ENCODE peak calls at places on chromosomes 6 and 20, in ten cellular contexts. S is HFF-Myc; C is stimulated activated CD4-positive, alpha-beta T cell treated with anti-CD3 and anti-CD28 coated beads, Interleukin-15, amount 100 ng/mL, for 1 hour; T is right cardiac atrium; E is iPS DF 19.7; V is nephron progenitor cell; Z is kidney glomerular epithelial cell; G is putamen; P is astrocyte of the spinal cord; Y is kidney epithelial cell. B is an unnamed sample.
A peak's percentile ranks its signal among the peaks of the same experiment; 100 is the strongest.

GRCh38 chr6:20953019-20953418 is 418.8 kb downstream of the CDKAL1 start:
- DNase-seq in S (no peak), C (no peak), T (no peak), E (no peak), V (no peak), Z (no peak), G (no peak), P (peak; percentile 38), Y (no peak), B (peak; percentile 38)

GRCh38 chr20:2382833-2383232 is 2.1 kb downstream of the TGM6 start:
- DNase-seq in S (no peak), C (no peak), T (no peak), E (no peak), V (no peak), Z (no peak), G (no peak), P (no peak), Y (no peak), B (peak; percentile 2)

GRCh38 chr6:14944593-14944992 is 301.3 kb upstream of the JARID2 start:
- DNase-seq in S (no peak), C (no peak), T (no peak), E (no peak), V (no peak), Z (no peak), G (no peak), P (no peak), Y (no peak), B (no peak)

GRCh38 chr20:1700990-1701389 is 43.4 kb upstream of the SIRPG start:
- DNase-seq in S (no peak), C (no peak), T (no peak), E (no peak), V (no peak), Z (no peak), G (no peak), P (no peak), Y (no peak), B (no peak)

GRCh38 chr6:159615923-159616322 is 77.1 kb downstream of the SOD2 start:
- DNase-seq in S (no peak), C (no peak), T (no peak), E (no peak), V (no peak), Z (no peak), G (no peak), P (no peak), Y (no peak), B (no peak)

GRCh38 chr20:10137533-10137932 is 81.1 kb upstream of the SNAP25 start:
- DNase-seq in S (no peak), C (no peak), T (no peak), E (no peak), V (no peak), Z (no peak), G (no peak), P (no peak), Y (no peak), B (no peak)

GRCh38 chr6:109453594-109454482 is 1.7 kb downstream of the MICAL1 start:
- DNase-seq in S (no peak), C (no peak), T (peak; percentile 49), E (no peak), V (peak; percentile 25), Z (no peak), G (no peak), P (no peak), Y (no peak), B (peak; percentile 59)

GRCh38 chr6:75855047-75855446 is 106.0 kb downstream of the MYO6 start:
- DNase-seq in S (peak; percentile 48), C (no peak), T (no peak), E (no peak), V (peak; percentile 37), Z (peak; percentile 1), G (peak; percentile 55), P (peak; percentile 80), Y (peak; percentile 12), B (peak; percentile 12)

GRCh38 chr20:62142252-62143117 is 709 bp downstream of the PSMA7 start:
- DNase-seq in S (no peak), C (peak; percentile 11), T (peak; percentile 44), E (no peak), V (peak; percentile 54), Z (no peak), G (no peak), P (peak; percentile 7), Y (no peak), B (peak; percentile 79)

GRCh38 chr20:21185849-21186248 is 60.0 kb downstream of the KIZ start:
- DNase-seq in S (no peak), C (no peak), T (no peak), E (no peak), V (no peak), Z (no peak), G (no peak), P (no peak), Y (no peak), B (no peak)

GRCh38 chr20:9200196-9200595 is 131.3 kb downstream of the PLCB4 start:
- DNase-seq in S (no peak), C (no peak), T (no peak), E (no peak), V (no peak), Z (no peak), G (no peak), P (peak; percentile 20), Y (no peak), B (no peak)

GRCh38 chr20:38724603-38725457 is 544 bp downstream of the SLC32A1 start:
- DNase-seq in S (no peak), C (no peak), T (no peak), E (peak; percentile 82), V (peak; percentile 41), Z (no peak), G (no peak), P (no peak), Y (no peak), B (peak; percentile 89)

GRCh38 chr6:20028143-20028542 is 184.1 kb downstream of the MBOAT1 start:
- DNase-seq in S (no peak), C (no peak), T (no peak), E (no peak), V (no peak), Z (no peak), G (no peak), P (no peak), Y (no peak), B (peak; percentile 61)

GRCh38 chr20:58511364-58511763 is 3.8 kb downstream of the APCDD1L start:
- DNase-seq in S (no peak), C (no peak), T (no peak), E (no peak), V (no peak), Z (no peak), G (no peak), P (peak; percentile 52), Y (no peak), B (no peak)

GRCh38 chr20:46132705-46133120 is 14.6 kb downstream of the CD40 start:
- DNase-seq in S (no peak), C (peak; percentile 45), T (peak; percentile 76), E (no peak), V (peak; percentile 89), Z (peak; percentile 42), G (peak; percentile 51), P (peak; percentile 41), Y (no peak), B (peak; percentile 93)

GRCh38 chr6:91534614-91535013 is 947.7 kb upstream of the MAP3K7 start:
- DNase-seq in S (no peak), C (no peak), T (no peak), E (no peak), V (no peak), Z (peak; percentile 5), G (no peak), P (no peak), Y (no peak), B (peak; percentile 3)

GRCh38 chr20:47765715-47766594 is 19.3 kb downstream of the SULF2 start:
- DNase-seq in S (no peak), C (no peak), T (no peak), E (no peak), V (no peak), Z (no peak), G (no peak), P (no peak), Y (no peak), B (peak; percentile 78)

GRCh38 chr6:65113581-65113980 is 593.4 kb downstream of the EYS start:
- DNase-seq in S (no peak), C (no peak), T (no peak), E (no peak), V (no peak), Z (no peak), G (peak; percentile 11), P (peak; percentile 4), Y (no peak), B (no peak)

GRCh38 chr20:56979125-56979524 is 287.3 kb downstream of the BMP7 start:
- DNase-seq in S (no peak), C (no peak), T (no peak), E (no peak), V (no peak), Z (no peak), G (no peak), P (no peak), Y (no peak), B (no peak)

GRCh38 chr6:32885698-32886286 is 31.8 kb downstream of the PSMB9 start:
- DNase-seq in S (peak; percentile 45), C (no peak), T (no peak), E (no peak), V (no peak), Z (peak; percentile 67), G (peak; percentile 61), P (peak; percentile 80), Y (peak; percentile 37), B (peak; percentile 39)

GRCh38 chr6:142421285-142422202 is 119.7 kb downstream of the ADGRG6 start:
- DNase-seq in S (no peak), C (no peak), T (no peak), E (no peak), V (no peak), Z (no peak), G (no peak), P (peak; percentile 67), Y (no peak), B (no peak)

GRCh38 chr6:167572841-167573271 is 248.0 kb downstream of the TTLL2 start:
- DNase-seq in S (no peak), C (no peak), T (peak; percentile 39), E (no peak), V (no peak), Z (no peak), G (no peak), P (no peak), Y (no peak), B (peak; percentile 66)

GRCh38 chr20:20362774-20363435 is 5.0 kb upstream of the INSM1 start:
- DNase-seq in S (no peak), C (no peak), T (no peak), E (no peak), V (peak; percentile 39), Z (no peak), G (no peak), P (no peak), Y (no peak), B (peak; percentile 62)

GRCh38 chr6:148905111-148905870 is 158.5 kb downstream of the UST start:
- DNase-seq in S (no peak), C (no peak), T (no peak), E (no peak), V (no peak), Z (no peak), G (no peak), P (no peak), Y (no peak), B (no peak)

GRCh38 chr6:2429460-2429859 is 184.1 kb upstream of the GMDS start:
- DNase-seq in S (no peak), C (no peak), T (no peak), E (no peak), V (no peak), Z (no peak), G (no peak), P (no peak), Y (peak; percentile 23), B (no peak)

GRCh38 chr6:9373308-9373707 is 938.0 kb upstream of the SLC35B3 start:
- DNase-seq in S (no peak), C (no peak), T (no peak), E (no peak), V (no peak), Z (no peak), G (no peak), P (no peak), Y (no peak), B (no peak)

GRCh38 chr20:47821481-47822100 is 36.3 kb upstream of the SULF2 start:
- DNase-seq in S (no peak), C (no peak), T (no peak), E (no peak), V (no peak), Z (peak; percentile 72), G (no peak), P (no peak), Y (peak; percentile 75), B (no peak)

GRCh38 chr6:109490708-109491107 is 7.7 kb upstream of the ZBTB24 start:
- DNase-seq in S (no peak), C (no peak), T (no peak), E (no peak), V (no peak), Z (no peak), G (no peak), P (no peak), Y (no peak), B (peak; percentile 47)